ENCODE peak calls at places on chromosome 16, in eight cellular contexts. D is AG09319; B is effector memory CD4-positive, alpha-beta T cell; H is T follicular helper cell; Q is NCI-H2081; W is caudate nucleus; E is lower lobe of right lung; F is CD4-positive, CD25-positive, alpha-beta regulatory T cell. T is an unnamed sample.

GRCh38 chr16:19850131-19850817 is 34.4 kb downstream of the GPRC5B start:
- DNase-seq in H (no peak), Q (no peak), F (no peak), D (no peak), E (no peak), W (no peak), B (no peak), T (no peak)

GRCh38 chr16:2019500-2019899 is at the start of gene NPW:
- DNase-seq in B (no peak), F (no peak), Q (peak), H (no peak), W (no peak), E (no peak), D (no peak), T (no peak)

GRCh38 chr16:17369441-17369951 is 101.3 kb downstream of the XYLT1 start:
- DNase-seq in B (peak), F (peak), D (no peak), E (peak), W (peak), Q (no peak), H (peak), T (no peak)

GRCh38 chr16:14301150-14302030 is 230.3 kb downstream of the MRTFB start:
- DNase-seq in B (no peak), F (no peak), D (no peak), W (no peak), H (no peak), E (no peak), Q (no peak), T (peak)

GRCh38 chr16:62363451-62363850 is 327.2 kb upstream of the CDH8 start:
- DNase-seq in D (no peak), Q (no peak), E (no peak), B (no peak), H (no peak), F (no peak), W (no peak), T (peak)

GRCh38 chr16:4358831-4359561 is 7.9 kb upstream of the PAM16 start:
- DNase-seq in E (peak), B (peak), H (peak), Q (no peak), D (no peak), W (peak), F (peak), T (peak)

GRCh38 chr16:54585966-54586365 is 299.4 kb upstream of the IRX3 start:
- DNase-seq in Q (no peak), W (no peak), B (no peak), E (no peak), F (no peak), H (no peak), D (no peak), T (no peak)

GRCh38 chr16:79618712-79619050 is 18.1 kb upstream of the MAF start:
- DNase-seq in Q (no peak), F (no peak), D (no peak), E (no peak), H (no peak), B (no peak), W (no peak), T (no peak)

GRCh38 chr16:69482410-69482951 is 58.1 kb downstream of the CYB5B start:
- DNase-seq in Q (peak), B (no peak), F (no peak), W (no peak), D (peak), E (peak), H (no peak), T (peak)

GRCh38 chr16:54936086-54936978 is 5.7 kb downstream of the IRX5 start:
- DNase-seq in D (no peak), E (no peak), H (no peak), B (no peak), Q (peak), W (no peak), F (no peak), T (no peak)

GRCh38 chr16:84597518-84598390 is 20.1 kb downstream of the COTL1 start:
- DNase-seq in E (peak), B (peak), H (no peak), Q (no peak), D (no peak), W (no peak), F (no peak), T (no peak)

GRCh38 chr16:85334718-85335583 is 222.7 kb upstream of the CIBAR2 start:
- DNase-seq in W (no peak), E (no peak), B (no peak), F (no peak), D (no peak), H (no peak), Q (no peak), T (peak)

GRCh38 chr16:60674241-60674640 is 1362.0 kb downstream of the CDH8 start:
- DNase-seq in W (no peak), H (no peak), D (no peak), B (no peak), F (no peak), Q (no peak), E (no peak), T (no peak)

GRCh38 chr16:72084445-72084844 is 9.0 kb downstream of the TXNL4B start:
- DNase-seq in W (no peak), H (no peak), D (no peak), E (no peak), F (no peak), Q (no peak), B (no peak), T (no peak)

GRCh38 chr16:5490499-5490898 is 392.9 kb upstream of the EEF2KMT start:
- DNase-seq in W (peak), F (no peak), B (no peak), Q (no peak), H (no peak), E (peak), D (no peak), T (no peak)

GRCh38 chr16:27123795-27124194 is 57.1 kb downstream of the C16orf82 start:
- DNase-seq in W (no peak), Q (no peak), E (no peak), F (no peak), H (no peak), B (no peak), D (no peak), T (no peak)

GRCh38 chr16:5222770-5223169 is 125.2 kb upstream of the EEF2KMT start:
- DNase-seq in F (no peak), H (no peak), D (no peak), B (no peak), Q (no peak), W (no peak), E (no peak), T (no peak)

GRCh38 chr16:73447850-73448249 is 399.9 kb upstream of the ZFHX3 start:
- DNase-seq in F (no peak), W (no peak), E (no peak), H (no peak), Q (no peak), B (no peak), D (no peak), T (no peak)

GRCh38 chr16:50507397-50507796 is 40.8 kb upstream of the NKD1 start:
- DNase-seq in Q (no peak), E (no peak), B (no peak), W (no peak), D (no peak), F (no peak), H (no peak), T (no peak)

GRCh38 chr16:1794221-1794871 is 841 bp upstream of the IGFALS start:
- DNase-seq in W (no peak), D (no peak), F (no peak), B (no peak), Q (no peak), H (no peak), E (peak), T (peak)

GRCh38 chr16:27879601-27880247 is 183.8 kb downstream of the GSG1L start:
- DNase-seq in B (no peak), Q (no peak), F (no peak), D (no peak), E (no peak), H (no peak), W (no peak), T (no peak)

GRCh38 chr16:65059421-65059980 is 62.4 kb downstream of the CDH11 start:
- DNase-seq in F (no peak), B (no peak), H (no peak), D (no peak), Q (no peak), W (peak), E (no peak), T (no peak)

GRCh38 chr16:81739503-81739902 is 39.6 kb upstream of the PLCG2 start:
- DNase-seq in F (no peak), B (no peak), H (no peak), W (no peak), E (no peak), Q (no peak), D (no peak), T (no peak)

GRCh38 chr16:30746638-30747160 is 1.5 kb upstream of the PHKG2 start:
- DNase-seq in F (no peak), W (no peak), E (no peak), D (no peak), H (no peak), Q (no peak), B (no peak), T (no peak)

GRCh38 chr16:72877374-72878028 is 170.4 kb downstream of the ZFHX3 start:
- DNase-seq in Q (no peak), B (no peak), W (no peak), E (no peak), H (no peak), D (no peak), F (no peak), T (no peak)

GRCh38 chr16:57937861-57938260 is 33.1 kb downstream of the CNGB1 start:
- DNase-seq in Q (no peak), E (no peak), H (no peak), F (no peak), D (no peak), W (no peak), B (no peak), T (no peak)

GRCh38 chr16:68070249-68070725 is 14.9 kb upstream of the NFATC3 start:
- DNase-seq in W (no peak), E (no peak), H (no peak), Q (no peak), D (no peak), F (no peak), B (no peak), T (no peak)

GRCh38 chr16:6428861-6429260 is 903.8 kb upstream of the RBFOX1 start:
- DNase-seq in B (no peak), E (no peak), H (no peak), D (no peak), F (no peak), Q (peak), W (peak), T (peak)

GRCh38 chr16:72637306-72637705 is 410.6 kb downstream of the ZFHX3 start:
- DNase-seq in W (no peak), E (no peak), B (no peak), F (no peak), Q (no peak), D (peak), H (no peak), T (no peak)

GRCh38 chr16:11252482-11252931 is 3.5 kb downstream of the SOCS1 start:
- DNase-seq in H (no peak), Q (no peak), W (no peak), D (no peak), B (no peak), F (no peak), E (no peak), T (no peak)

T was measured in NCI-H526.